ENCODE peak calls at places on chromosomes 2 and 18, in eight cellular contexts. G, U, E, D, H, C, W and S are unnamed samples.

GRCh38 chr2:206086683-206087350 is 843 bp upstream of the INO80D start:
- DNase-seq in U (no peak), D (no peak), G (peak), H (no peak), W (no peak), C (no peak), E (no peak), S (no peak)

GRCh38 chr2:186852508-186852907 is 3.5 kb upstream of the ZSWIM2 start:
- DNase-seq in U (no peak), G (no peak), E (no peak), W (no peak), D (no peak), H (no peak), C (no peak), S (no peak)

GRCh38 chr18:58893388-58894099 is 28.9 kb downstream of the ZNF532 start:
- DNase-seq in H (no peak), D (no peak), E (peak), U (no peak), C (no peak), W (no peak), G (no peak), S (no peak)

GRCh38 chr2:172340394-172340793 is 87.0 kb upstream of the ITGA6 start:
- DNase-seq in U (no peak), H (no peak), G (peak), D (no peak), C (no peak), E (no peak), W (no peak), S (no peak)

GRCh38 chr2:203656522-203657287 is 49.7 kb upstream of the CD28 start:
- DNase-seq in C (no peak), H (no peak), G (peak), D (peak), W (no peak), E (peak), U (no peak), S (no peak)

GRCh38 chr2:225842939-225843338 is 443.4 kb downstream of the NYAP2 start:
- DNase-seq in E (no peak), C (no peak), H (no peak), U (peak), D (no peak), G (peak), W (no peak), S (no peak)

GRCh38 chr18:75127143-75128021 is 81.6 kb downstream of the PTGR3 start:
- DNase-seq in D (no peak), H (no peak), G (no peak), E (no peak), C (no peak), W (no peak), U (no peak), S (no peak)

GRCh38 chr18:36711813-36712444 is 116.9 kb downstream of the TPGS2 start:
- DNase-seq in W (no peak), E (no peak), H (no peak), C (peak), U (peak), D (no peak), G (peak), S (no peak)

GRCh38 chr2:225334524-225334923 is 65.0 kb upstream of the NYAP2 start:
- DNase-seq in C (no peak), U (peak), D (no peak), W (no peak), H (no peak), G (no peak), E (no peak), S (no peak)

GRCh38 chr18:25310045-25310444 is 41.9 kb downstream of the ZNF521 start:
- DNase-seq in H (no peak), C (no peak), D (no peak), U (peak), E (no peak), G (peak), W (no peak), S (no peak)

GRCh38 chr2:85089464-85090072 is 43.6 kb upstream of the TCF7L1 start:
- DNase-seq in E (no peak), W (no peak), U (no peak), D (no peak), H (no peak), G (no peak), C (no peak), S (no peak)

GRCh38 chr18:63963610-63964256 is 6.1 kb upstream of the SERPINB8 start:
- DNase-seq in D (peak), C (no peak), H (no peak), U (peak), E (peak), G (peak), W (no peak), S (peak)

GRCh38 chr2:31216734-31217133 is 581 bp downstream of the CAPN14 start:
- DNase-seq in E (no peak), H (no peak), D (no peak), W (no peak), U (no peak), G (no peak), C (no peak), S (no peak)

GRCh38 chr2:9024575-9024974 is 21.1 kb upstream of the MBOAT2 start:
- DNase-seq in H (no peak), U (no peak), C (no peak), W (no peak), D (no peak), G (no peak), E (no peak), S (no peak)

GRCh38 chr2:86142737-86143257 is 36.8 kb downstream of the PTCD3 start:
- DNase-seq in D (no peak), G (no peak), C (no peak), W (no peak), E (no peak), H (no peak), U (no peak), S (no peak)

GRCh38 chr2:20671736-20672080 is 4.8 kb downstream of the GDF7 start:
- DNase-seq in W (no peak), D (no peak), H (no peak), G (no peak), E (no peak), C (no peak), U (no peak), S (no peak)

GRCh38 chr2:214706986-214707385 is 102.5 kb downstream of the BARD1 start:
- DNase-seq in G (peak), H (no peak), W (no peak), C (no peak), U (peak), D (no peak), E (no peak), S (no peak)

GRCh38 chr2:24456610-24457556 is 34.2 kb upstream of the NCOA1 start:
- DNase-seq in G (peak), C (peak), D (peak), U (peak), H (no peak), W (no peak), E (peak), S (no peak)

GRCh38 chr2:161946489-161947107 is 127.4 kb downstream of the DPP4 start:
- DNase-seq in U (peak), D (no peak), H (no peak), G (peak), W (no peak), E (no peak), C (no peak), S (no peak)

GRCh38 chr2:189782221-189782671 is 1.9 kb downstream of the ORMDL1 start:
- DNase-seq in C (no peak), E (peak), D (peak), U (peak), G (peak), H (no peak), W (no peak), S (no peak)

GRCh38 chr2:96962567-96963203 is 23.7 kb downstream of the FAM178B start:
- DNase-seq in G (no peak), E (peak), U (no peak), D (peak), H (peak), C (no peak), W (no peak), S (peak)

GRCh38 chr2:226011716-226012115 is 612.2 kb downstream of the NYAP2 start:
- DNase-seq in E (no peak), U (no peak), D (no peak), C (no peak), G (no peak), H (no peak), W (no peak), S (no peak)

GRCh38 chr2:98585386-98585785 is 22.9 kb downstream of the COA5 start:
- DNase-seq in C (no peak), G (no peak), U (no peak), H (no peak), E (no peak), W (no peak), D (no peak), S (no peak)

GRCh38 chr2:98547092-98547798 is 61.1 kb downstream of the COA5 start:
- DNase-seq in W (no peak), E (no peak), G (no peak), C (no peak), U (no peak), H (no peak), D (no peak), S (no peak)

GRCh38 chr18:49856531-49856930 is 43.2 kb upstream of the ACAA2 start:
- DNase-seq in E (no peak), D (no peak), G (no peak), C (no peak), U (no peak), W (no peak), H (no peak), S (no peak)

GRCh38 chr2:122019729-122020128 is 264.3 kb downstream of the TSN start:
- DNase-seq in D (no peak), H (no peak), C (no peak), W (no peak), U (no peak), G (no peak), E (no peak), S (no peak)

GRCh38 chr2:84788498-84788897 is 92.4 kb downstream of the TRABD2A start:
- DNase-seq in W (no peak), H (no peak), U (no peak), E (no peak), C (no peak), D (no peak), G (no peak), S (no peak)

GRCh38 chr2:230184727-230185578 is 34.8 kb downstream of the SP110 start:
- DNase-seq in D (no peak), H (no peak), C (no peak), W (no peak), U (peak), E (no peak), G (peak), S (no peak)